ENCODE peak calls at places on chromosomes 11 and 22, in four cellular contexts. One of them, this sample, is unnamed. For H3K4me1, the result is how much of the 10 kb centered on the place peaks cover.

GRCh38 chr11:65448418-65449196 is 26.0 kb downstream of the NEAT1 start:
- DNase-seq in cardiac muscle cell: peak
- DNase-seq in heart right ventricle: no peak
- DNase-seq in fibroblast of lung: peak
- DNase-seq in this sample: no peak

GRCh38 chr22:48740086-48740730 is 1087.5 kb downstream of the BRD1 start:
- DNase-seq in heart right ventricle: no peak
- DNase-seq in fibroblast of lung: no peak
- DNase-seq in cardiac muscle cell: no peak
- DNase-seq in this sample: no peak

GRCh38 chr22:31825513-31825912 is 71.7 kb downstream of the DEPDC5 start:
- DNase-seq in heart right ventricle: no peak
- DNase-seq in cardiac muscle cell: no peak
- DNase-seq in fibroblast of lung: no peak
- DNase-seq in this sample: no peak

GRCh38 chr11:62680825-62681240 is 2.0 kb upstream of the UBXN1 start:
- DNase-seq in heart right ventricle: peak
- DNase-seq in fibroblast of lung: peak
- DNase-seq in cardiac muscle cell: peak
- DNase-seq in this sample: peak

GRCh38 chr22:50136431-50137047 is 34.0 kb upstream of the PANX2 start:
- DNase-seq in cardiac muscle cell: peak
- DNase-seq in heart right ventricle: no peak
- DNase-seq in fibroblast of lung: peak
- DNase-seq in this sample: no peak

GRCh38 chr11:72821920-72822799 is 7.9 kb downstream of the ATG16L2 start:
- DNase-seq in fibroblast of lung: peak
- DNase-seq in cardiac muscle cell: peak
- DNase-seq in heart right ventricle: peak
- DNase-seq in this sample: no peak

GRCh38 chr22:39723899-39724351 is 153.4 kb downstream of the CACNA1I start:
- DNase-seq in cardiac muscle cell: peak
- DNase-seq in fibroblast of lung: peak
- DNase-seq in heart right ventricle: no peak
- DNase-seq in this sample: peak

GRCh38 chr22:49025791-49026475 is 801.7 kb downstream of the BRD1 start:
- DNase-seq in cardiac muscle cell: no peak
- DNase-seq in fibroblast of lung: no peak
- DNase-seq in heart right ventricle: no peak
- DNase-seq in this sample: no peak

GRCh38 chr11:132862918-132863317 is 669.4 kb downstream of the OPCML start:
- DNase-seq in cardiac muscle cell: no peak
- DNase-seq in heart right ventricle: no peak
- DNase-seq in fibroblast of lung: no peak
- DNase-seq in this sample: no peak

DNA sequence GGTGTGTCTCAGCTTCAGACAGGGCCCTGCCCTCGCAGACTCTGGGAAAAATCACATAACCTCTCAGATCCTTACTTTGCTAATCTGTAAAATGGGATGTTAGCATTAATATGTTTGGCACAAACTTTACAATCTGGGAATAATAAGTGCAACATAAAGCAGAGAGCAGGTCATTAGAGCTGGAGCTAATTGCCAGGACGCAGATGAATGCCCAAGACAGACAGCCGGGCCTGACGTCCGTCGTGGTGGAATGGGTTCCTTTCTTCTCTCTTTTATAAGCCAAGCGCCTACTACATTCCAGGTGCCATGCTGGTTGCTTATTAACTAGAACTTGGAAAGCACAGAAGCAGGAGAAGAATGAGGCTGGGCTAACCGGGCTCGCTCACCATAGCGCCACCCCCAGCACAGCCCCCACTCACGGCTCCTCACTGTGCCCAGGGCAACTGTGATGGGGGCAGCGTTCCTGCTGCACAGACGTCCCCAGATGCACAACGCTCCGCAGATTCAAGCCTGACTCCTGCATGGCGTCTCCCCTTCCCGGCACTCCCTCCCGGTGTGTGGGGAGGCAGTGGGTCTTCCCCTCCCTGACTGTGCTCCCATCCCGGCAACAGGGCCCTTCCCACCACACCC is 43.9 kb downstream of the TRMU start:
- DNase-seq in cardiac muscle cell: no peak
- DNase-seq in heart right ventricle: no peak
- DNase-seq in fibroblast of lung: no peak
- DNase-seq in this sample: no peak
- H3K4me3 ChIP-seq in cardiac muscle cell: no peak
- H3K4me3 ChIP-seq in heart right ventricle: no peak
- H3K4me3 ChIP-seq in fibroblast of lung: no peak
- H3K4me3 ChIP-seq in this sample: no peak

GRCh38 chr11:34940026-34940677 is 23.7 kb downstream of the PDHX start:
- DNase-seq in cardiac muscle cell: peak
- DNase-seq in fibroblast of lung: peak
- DNase-seq in heart right ventricle: no peak
- DNase-seq in this sample: no peak

GRCh38 chr11:34938621-34939020 is 22.2 kb downstream of the PDHX start:
- DNase-seq in heart right ventricle: no peak
- DNase-seq in cardiac muscle cell: no peak
- DNase-seq in fibroblast of lung: no peak
- DNase-seq in this sample: no peak

GRCh38 chr11:34941688-34942087 is 25.3 kb downstream of the PDHX start:
- DNase-seq in heart right ventricle: no peak
- DNase-seq in cardiac muscle cell: no peak
- DNase-seq in fibroblast of lung: no peak
- DNase-seq in this sample: no peak

DNA sequence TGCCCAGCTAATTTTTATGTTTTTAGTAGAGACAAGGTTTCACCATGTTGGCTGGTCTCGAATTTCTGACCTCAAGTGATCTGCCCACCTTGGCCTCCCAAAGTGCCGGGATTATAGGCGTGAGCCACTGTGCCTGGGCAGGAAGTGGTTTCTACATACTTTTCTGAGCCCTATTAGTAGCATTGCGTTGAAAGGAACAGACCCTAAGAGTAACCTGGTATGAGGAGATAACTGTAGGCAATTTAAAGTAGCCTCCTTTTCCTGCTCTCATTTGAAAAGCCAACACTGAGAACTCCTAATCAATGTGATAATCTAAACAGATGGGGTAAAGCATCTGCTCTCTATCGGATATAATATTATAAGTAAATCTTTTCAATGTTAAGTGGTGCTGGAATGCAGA is 20.5 kb downstream of the PDHX start:
- DNase-seq in cardiac muscle cell: no peak
- DNase-seq in fibroblast of lung: no peak
- DNase-seq in heart right ventricle: no peak
- DNase-seq in this sample: peak
- H3K27ac ChIP-seq in cardiac muscle cell: no peak
- H3K27ac ChIP-seq in fibroblast of lung: no peak
- H3K27ac ChIP-seq in heart right ventricle: no peak
- H3K27ac ChIP-seq in this sample: no peak

DNA sequence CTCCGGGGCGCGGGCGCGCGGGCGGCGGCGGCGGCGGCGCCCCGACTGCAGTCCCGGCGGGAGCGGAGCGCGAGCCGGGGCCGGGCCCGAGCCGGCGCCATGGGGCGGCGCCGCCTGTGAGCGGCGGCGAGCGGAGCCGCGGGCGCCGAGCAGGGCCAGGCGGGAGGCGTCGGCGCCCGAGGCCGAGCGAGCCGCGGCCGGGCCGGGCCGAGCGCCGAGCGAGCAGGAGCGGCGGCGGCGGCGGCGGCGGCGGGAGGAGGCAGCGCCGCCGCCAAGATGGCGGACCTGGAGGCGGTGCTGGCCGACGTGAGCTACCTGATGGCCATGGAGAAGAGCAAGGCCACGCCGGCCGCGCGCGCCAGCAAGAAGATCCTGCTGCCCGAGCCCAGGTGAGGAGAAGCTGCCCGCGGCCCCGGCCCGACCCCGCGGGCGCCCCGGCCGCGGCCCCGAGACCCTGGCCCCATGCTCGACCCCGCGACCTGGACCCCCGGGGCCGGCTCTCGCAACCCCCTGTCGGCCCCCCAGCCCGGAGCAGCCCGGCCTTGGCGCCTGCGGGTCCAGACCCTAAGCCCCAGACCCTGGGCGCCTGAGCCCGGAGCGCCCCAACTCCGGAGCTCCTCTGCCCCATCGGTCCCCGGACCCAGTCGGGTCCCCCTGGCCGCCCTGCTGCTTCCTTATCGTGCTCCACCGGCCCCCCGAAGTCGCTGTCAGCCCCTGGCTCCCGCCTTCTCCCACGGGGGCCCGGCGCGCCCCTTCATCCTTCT is at the start of gene GRK2:
- DNase-seq in cardiac muscle cell: peak
- DNase-seq in fibroblast of lung: no peak
- DNase-seq in heart right ventricle: no peak
- DNase-seq in this sample: peak
- H3K4me1 ChIP-seq in cardiac muscle cell: under half
- H3K4me1 ChIP-seq in fibroblast of lung: under half
- H3K4me1 ChIP-seq in heart right ventricle: half or more
- H3K4me1 ChIP-seq in this sample: under half

DNA sequence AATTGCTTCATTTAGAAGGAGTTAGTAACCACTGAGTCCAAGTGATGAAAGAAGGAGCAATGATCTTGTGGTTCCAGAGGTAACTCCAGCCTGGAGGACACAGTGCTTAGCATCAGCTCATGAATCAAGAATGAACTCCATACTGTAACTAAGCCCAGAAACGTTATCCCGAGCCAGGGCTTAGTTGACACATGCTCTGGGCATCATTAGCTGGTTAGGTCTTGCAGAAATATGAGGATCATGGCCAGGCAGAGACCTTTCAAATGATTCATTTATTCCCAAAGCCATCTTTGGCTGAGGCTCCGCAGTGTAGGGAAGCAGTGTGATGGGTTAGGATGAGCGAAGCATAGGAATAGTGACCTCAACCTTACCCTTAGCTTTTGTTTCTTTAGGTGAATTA is 277.4 kb downstream of the FAM76B start:
- DNase-seq in heart right ventricle: no peak
- DNase-seq in fibroblast of lung: peak
- DNase-seq in cardiac muscle cell: peak
- DNase-seq in this sample: no peak
- H3K4me3 ChIP-seq in heart right ventricle: no peak
- H3K4me3 ChIP-seq in fibroblast of lung: no peak
- H3K4me3 ChIP-seq in cardiac muscle cell: no peak
- H3K4me3 ChIP-seq in this sample: no peak

DNA sequence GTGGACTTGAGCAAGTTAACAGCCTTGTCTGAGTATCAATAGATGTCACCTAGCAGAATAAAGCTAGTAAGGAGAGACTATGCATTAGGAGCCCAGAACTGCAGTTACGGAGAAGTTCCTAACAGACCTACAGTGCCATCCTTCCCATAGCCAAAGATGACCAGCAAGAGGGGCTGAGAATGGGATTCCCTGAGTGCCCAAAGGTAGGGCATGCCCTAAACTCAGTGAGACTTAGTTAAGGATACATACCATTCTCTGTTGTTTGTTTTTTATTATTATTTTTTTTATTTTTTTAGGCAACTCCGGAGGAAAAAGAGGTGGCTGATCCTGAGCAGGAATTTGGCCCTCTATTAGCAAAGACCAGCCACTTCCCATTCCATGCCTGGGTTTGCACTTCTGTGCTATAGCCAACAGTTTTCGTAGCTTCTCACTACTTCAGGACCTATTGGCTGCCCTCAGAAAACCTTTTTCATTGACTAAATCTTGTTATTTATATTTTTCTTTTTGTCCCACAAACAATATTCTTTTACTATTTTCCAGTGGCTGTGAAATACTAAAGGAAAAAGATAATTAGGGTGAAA is 33.3 kb upstream of the CCDC34 start:
- DNase-seq in heart right ventricle: no peak
- DNase-seq in cardiac muscle cell: no peak
- DNase-seq in fibroblast of lung: no peak
- DNase-seq in this sample: no peak
- H3K27ac ChIP-seq in heart right ventricle: no peak
- H3K27ac ChIP-seq in cardiac muscle cell: peak
- H3K27ac ChIP-seq in fibroblast of lung: no peak
- H3K27ac ChIP-seq in this sample: no peak

DNA sequence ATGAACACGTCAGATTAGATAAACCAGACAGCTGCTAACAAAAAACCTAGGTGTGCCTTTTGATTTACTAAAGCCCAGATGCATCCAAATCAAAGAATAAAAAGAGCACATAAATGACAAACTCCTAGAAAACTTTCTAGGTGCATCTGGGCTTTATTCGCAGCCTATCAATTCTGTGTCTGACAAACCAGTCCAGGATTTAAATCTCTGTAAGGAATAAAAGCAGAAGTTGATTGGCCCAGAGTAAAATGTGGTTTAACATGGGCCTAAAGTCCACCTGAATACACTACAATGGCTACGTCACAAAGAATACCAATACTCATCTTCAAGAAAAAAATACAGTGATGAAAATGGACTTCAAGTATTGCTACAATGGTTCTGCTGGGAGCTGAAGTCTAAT is 66.8 kb downstream of the SOX6 start:
- DNase-seq in fibroblast of lung: no peak
- DNase-seq in heart right ventricle: no peak
- DNase-seq in cardiac muscle cell: no peak
- DNase-seq in this sample: no peak
- H3K4me1 ChIP-seq in fibroblast of lung: under half
- H3K4me1 ChIP-seq in heart right ventricle: under half
- H3K4me1 ChIP-seq in cardiac muscle cell: under half
- H3K4me1 ChIP-seq in this sample: under half

GRCh38 chr11:110026823-110027626 is 66.2 kb upstream of the ZC3H12C start:
- DNase-seq in heart right ventricle: no peak
- DNase-seq in cardiac muscle cell: no peak
- DNase-seq in fibroblast of lung: no peak
- DNase-seq in this sample: no peak

GRCh38 chr11:110028904-110029303 is 64.3 kb upstream of the ZC3H12C start:
- DNase-seq in fibroblast of lung: no peak
- DNase-seq in heart right ventricle: no peak
- DNase-seq in cardiac muscle cell: no peak
- DNase-seq in this sample: no peak

GRCh38 chr11:110029714-110030113 is 63.5 kb upstream of the ZC3H12C start:
- DNase-seq in cardiac muscle cell: no peak
- DNase-seq in heart right ventricle: no peak
- DNase-seq in fibroblast of lung: no peak
- DNase-seq in this sample: no peak

GRCh38 chr11:110031171-110031570 is 62.0 kb upstream of the ZC3H12C start:
- DNase-seq in heart right ventricle: no peak
- DNase-seq in fibroblast of lung: no peak
- DNase-seq in cardiac muscle cell: no peak
- DNase-seq in this sample: no peak

DNA sequence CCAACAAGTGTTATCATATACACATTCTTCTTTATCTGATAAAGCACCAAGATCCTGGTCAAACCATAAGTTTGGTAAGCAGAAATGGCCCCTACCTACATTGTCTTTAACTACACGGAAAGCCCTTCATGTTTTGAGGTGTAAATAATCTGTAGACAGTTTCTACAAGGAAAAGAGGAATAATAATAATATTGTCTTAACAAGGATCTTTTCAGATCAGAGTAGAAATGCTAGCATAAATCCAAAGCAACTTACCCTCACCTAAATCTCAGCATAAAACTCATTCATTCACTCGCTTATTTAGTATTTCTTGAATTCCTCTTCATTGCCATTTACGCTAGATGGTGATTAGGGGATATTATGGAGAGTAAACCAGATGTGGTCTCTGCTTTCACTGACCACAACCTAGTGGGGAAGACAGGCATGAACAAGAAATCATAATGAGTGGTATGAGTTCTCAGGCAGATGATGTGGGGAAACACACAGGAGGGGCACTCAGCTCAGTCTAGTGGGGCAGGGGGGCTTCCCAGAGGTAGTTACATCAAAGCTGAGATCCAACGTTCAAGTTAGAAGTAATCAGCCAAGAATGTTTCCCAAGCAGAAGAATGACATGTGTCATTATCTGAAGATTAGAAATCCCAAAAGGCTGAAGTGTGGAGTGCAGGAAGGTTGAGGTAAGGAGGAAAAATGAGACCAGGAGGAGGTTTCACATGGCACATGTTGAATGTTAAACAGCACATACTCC is 65.4 kb upstream of the ZC3H12C start:
- DNase-seq in cardiac muscle cell: no peak
- DNase-seq in heart right ventricle: no peak
- DNase-seq in fibroblast of lung: no peak
- DNase-seq in this sample: no peak
- H3K4me3 ChIP-seq in cardiac muscle cell: no peak
- H3K4me3 ChIP-seq in heart right ventricle: no peak
- H3K4me3 ChIP-seq in fibroblast of lung: no peak
- H3K4me3 ChIP-seq in this sample: no peak